ENCODE peak calls at places on chromosomes 7 and 10, in eight cellular contexts. One of them, this sample, is unnamed.

GRCh38 chr10:27637601-27638000 is 108.0 kb downstream of the MKX start:
- DNase-seq in transverse colon: no peak
- DNase-seq in tibial nerve: no peak
- DNase-seq in A549: no peak
- DNase-seq in H1: no peak
- DNase-seq in ovary: no peak
- DNase-seq in SK-N-SH: no peak
- DNase-seq in upper lobe of left lung: no peak
- DNase-seq in this sample: no peak

GRCh38 chr10:88848499-88848898 is 3.1 kb downstream of the ANKRD22 start:
- DNase-seq in A549: peak
- DNase-seq in transverse colon: no peak
- DNase-seq in H1: no peak
- DNase-seq in upper lobe of left lung: no peak
- DNase-seq in SK-N-SH: no peak
- DNase-seq in ovary: no peak
- DNase-seq in tibial nerve: no peak
- DNase-seq in this sample: no peak

GRCh38 chr7:1352656-1353286 is 106.5 kb downstream of the MICALL2 start:
- DNase-seq in transverse colon: no peak
- DNase-seq in upper lobe of left lung: peak
- DNase-seq in tibial nerve: no peak
- DNase-seq in A549: no peak
- DNase-seq in SK-N-SH: no peak
- DNase-seq in ovary: no peak
- DNase-seq in H1: no peak
- DNase-seq in this sample: peak

GRCh38 chr7:98651760-98652159 is 34.7 kb downstream of the NPTX2 start:
- DNase-seq in tibial nerve: no peak
- DNase-seq in A549: no peak
- DNase-seq in SK-N-SH: no peak
- DNase-seq in transverse colon: no peak
- DNase-seq in ovary: no peak
- DNase-seq in upper lobe of left lung: no peak
- DNase-seq in H1: no peak
- DNase-seq in this sample: no peak

GRCh38 chr7:148711191-148712102 is 12.7 kb downstream of the CUL1 start:
- DNase-seq in transverse colon: no peak
- DNase-seq in upper lobe of left lung: no peak
- DNase-seq in A549: no peak
- DNase-seq in tibial nerve: no peak
- DNase-seq in H1: no peak
- DNase-seq in ovary: no peak
- DNase-seq in SK-N-SH: no peak
- DNase-seq in this sample: no peak

GRCh38 chr7:11192506-11192905 is 218.8 kb downstream of the PHF14 start:
- DNase-seq in tibial nerve: no peak
- DNase-seq in upper lobe of left lung: no peak
- DNase-seq in transverse colon: no peak
- DNase-seq in A549: no peak
- DNase-seq in H1: no peak
- DNase-seq in SK-N-SH: no peak
- DNase-seq in ovary: no peak
- DNase-seq in this sample: no peak

GRCh38 chr10:126243976-126244375 is 144.3 kb downstream of the ADAM12 start:
- DNase-seq in ovary: no peak
- DNase-seq in A549: no peak
- DNase-seq in transverse colon: no peak
- DNase-seq in upper lobe of left lung: no peak
- DNase-seq in SK-N-SH: no peak
- DNase-seq in tibial nerve: no peak
- DNase-seq in H1: no peak
- DNase-seq in this sample: no peak

GRCh38 chr10:79335470-79336235 is 11.6 kb upstream of the PPIF start:
- DNase-seq in SK-N-SH: no peak
- DNase-seq in upper lobe of left lung: no peak
- DNase-seq in H1: no peak
- DNase-seq in transverse colon: no peak
- DNase-seq in tibial nerve: no peak
- DNase-seq in ovary: peak
- DNase-seq in A549: no peak
- DNase-seq in this sample: no peak

GRCh38 chr7:111735661-111736323 is 173.5 kb upstream of the IMMP2L start:
- DNase-seq in tibial nerve: peak
- DNase-seq in upper lobe of left lung: no peak
- DNase-seq in transverse colon: peak
- DNase-seq in H1: peak
- DNase-seq in ovary: peak
- DNase-seq in A549: peak
- DNase-seq in SK-N-SH: peak
- DNase-seq in this sample: no peak

GRCh38 chr7:4725014-4725951 is 43.2 kb downstream of the FOXK1 start:
- DNase-seq in upper lobe of left lung: peak
- DNase-seq in ovary: peak
- DNase-seq in H1: no peak
- DNase-seq in A549: peak
- DNase-seq in transverse colon: peak
- DNase-seq in SK-N-SH: peak
- DNase-seq in tibial nerve: peak
- DNase-seq in this sample: peak

GRCh38 chr10:96665306-96665705 is 55.0 kb downstream of the PIK3AP1 start:
- DNase-seq in A549: peak
- DNase-seq in transverse colon: no peak
- DNase-seq in tibial nerve: no peak
- DNase-seq in ovary: no peak
- DNase-seq in H1: no peak
- DNase-seq in upper lobe of left lung: no peak
- DNase-seq in SK-N-SH: no peak
- DNase-seq in this sample: no peak

GRCh38 chr10:16602104-16602735 is 80.5 kb upstream of the C1QL3 start:
- DNase-seq in ovary: no peak
- DNase-seq in transverse colon: no peak
- DNase-seq in SK-N-SH: no peak
- DNase-seq in H1: no peak
- DNase-seq in A549: no peak
- DNase-seq in tibial nerve: no peak
- DNase-seq in upper lobe of left lung: no peak
- DNase-seq in this sample: no peak

GRCh38 chr10:91381562-91381923 is 28.6 kb upstream of the HECTD2 start:
- DNase-seq in upper lobe of left lung: no peak
- DNase-seq in tibial nerve: no peak
- DNase-seq in H1: no peak
- DNase-seq in A549: no peak
- DNase-seq in SK-N-SH: peak
- DNase-seq in ovary: no peak
- DNase-seq in transverse colon: no peak
- DNase-seq in this sample: no peak

GRCh38 chr10:29621161-29621560 is 13.6 kb downstream of the SVIL start:
- DNase-seq in tibial nerve: no peak
- DNase-seq in transverse colon: no peak
- DNase-seq in upper lobe of left lung: no peak
- DNase-seq in H1: no peak
- DNase-seq in SK-N-SH: no peak
- DNase-seq in A549: peak
- DNase-seq in ovary: peak
- DNase-seq in this sample: peak

DNA sequence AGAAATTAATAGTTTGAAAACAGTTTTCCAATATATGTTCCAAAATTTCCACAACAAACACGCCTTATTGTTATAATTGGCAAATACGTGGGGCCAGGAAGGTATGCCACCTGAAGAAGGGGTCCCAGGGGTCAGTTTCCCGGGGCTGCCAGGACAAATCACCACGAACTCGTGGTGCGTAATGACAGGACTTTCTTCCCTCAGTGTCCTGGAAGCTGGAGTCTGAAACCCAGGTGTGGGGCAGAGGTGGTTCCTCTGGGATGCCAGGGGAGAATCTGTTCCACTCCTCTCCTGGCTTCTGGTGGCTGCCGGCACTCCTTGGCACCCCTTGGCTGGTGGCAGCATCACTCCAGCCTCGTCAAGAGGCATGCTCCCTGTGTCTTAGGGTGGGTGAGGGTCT is 56.7 kb downstream of the CHST15 start:
- DNase-seq in A549: no peak
- DNase-seq in ovary: no peak
- DNase-seq in H1: no peak
- DNase-seq in SK-N-SH: no peak
- DNase-seq in transverse colon: no peak
- DNase-seq in upper lobe of left lung: no peak
- DNase-seq in tibial nerve: no peak
- DNase-seq in this sample: no peak
- TF ChIP-seq EP300 in A549: no peak
- TF ChIP-seq EP300 in ovary: no peak
- TF ChIP-seq EP300 in H1: no peak
- TF ChIP-seq EP300 in SK-N-SH: no peak
- TF ChIP-seq EP300 in transverse colon: no peak
- TF ChIP-seq EP300 in upper lobe of left lung: no peak
- TF ChIP-seq EP300 in tibial nerve: no peak
- TF ChIP-seq EP300 in this sample: no peak

GRCh38 chr10:36779238-36779846 is 346.1 kb upstream of the ANKRD30A start:
- DNase-seq in A549: peak
- DNase-seq in SK-N-SH: peak
- DNase-seq in transverse colon: peak
- DNase-seq in tibial nerve: peak
- DNase-seq in H1: no peak
- DNase-seq in ovary: peak
- DNase-seq in upper lobe of left lung: no peak
- DNase-seq in this sample: no peak
- TF ChIP-seq CTCF in A549: peak
- TF ChIP-seq CTCF in SK-N-SH: peak
- TF ChIP-seq CTCF in transverse colon: peak
- TF ChIP-seq CTCF in tibial nerve: peak
- TF ChIP-seq CTCF in H1: peak
- TF ChIP-seq CTCF in ovary: no peak
- TF ChIP-seq CTCF in upper lobe of left lung: peak
- TF ChIP-seq CTCF in this sample: peak

GRCh38 chr10:132296671-132297443 is 10.9 kb downstream of the STK32C start:
- DNase-seq in tibial nerve: no peak
- DNase-seq in H1: no peak
- DNase-seq in SK-N-SH: peak
- DNase-seq in transverse colon: no peak
- DNase-seq in A549: no peak
- DNase-seq in ovary: no peak
- DNase-seq in upper lobe of left lung: no peak
- DNase-seq in this sample: peak
- TF ChIP-seq EP300 in tibial nerve: no peak
- TF ChIP-seq EP300 in H1: no peak
- TF ChIP-seq EP300 in SK-N-SH: no peak
- TF ChIP-seq EP300 in transverse colon: no peak
- TF ChIP-seq EP300 in A549: no peak
- TF ChIP-seq EP300 in ovary: no peak
- TF ChIP-seq EP300 in upper lobe of left lung: no peak
- TF ChIP-seq EP300 in this sample: no peak

GRCh38 chr7:101933028-101933427 is 115.6 kb downstream of the CUX1 start:
- DNase-seq in tibial nerve: no peak
- DNase-seq in SK-N-SH: no peak
- DNase-seq in H1: no peak
- DNase-seq in transverse colon: no peak
- DNase-seq in A549: no peak
- DNase-seq in upper lobe of left lung: no peak
- DNase-seq in ovary: no peak
- DNase-seq in this sample: no peak
- TF ChIP-seq CTCF in tibial nerve: no peak
- TF ChIP-seq CTCF in SK-N-SH: no peak
- TF ChIP-seq CTCF in H1: no peak
- TF ChIP-seq CTCF in transverse colon: no peak
- TF ChIP-seq CTCF in A549: no peak
- TF ChIP-seq CTCF in upper lobe of left lung: no peak
- TF ChIP-seq CTCF in ovary: no peak
- TF ChIP-seq CTCF in this sample: no peak

This sample was measured in sigmoid colon.